ENCODE peak calls at places on chromosomes 12 and 14, in five cellular contexts. One of them, this sample, is unnamed.

GRCh38 chr12:65859519-65859918 is 35.2 kb downstream of the HMGA2 start:
- DNase-seq in NCI-H460: no peak
- DNase-seq in GM19239: no peak
- DNase-seq in HFFc6: no peak
- DNase-seq in lower leg skin: no peak
- DNase-seq in this sample: no peak

GRCh38 chr12:115450017-115450416 is 766.0 kb upstream of the TBX3 start:
- DNase-seq in lower leg skin: no peak
- DNase-seq in NCI-H460: no peak
- DNase-seq in HFFc6: no peak
- DNase-seq in GM19239: no peak
- DNase-seq in this sample: no peak

GRCh38 chr12:51846911-51847829 is 1.3 kb downstream of the FIGNL2 start:
- DNase-seq in NCI-H460: no peak
- DNase-seq in lower leg skin: no peak
- DNase-seq in GM19239: no peak
- DNase-seq in HFFc6: no peak
- DNase-seq in this sample: no peak

GRCh38 chr12:120761581-120761980 is 36.0 kb downstream of the ACADS start:
- DNase-seq in HFFc6: peak; percentile 16
- DNase-seq in NCI-H460: no peak
- DNase-seq in lower leg skin: peak; percentile 41
- DNase-seq in GM19239: no peak
- DNase-seq in this sample: no peak

GRCh38 chr12:121894633-121895032 is 6.0 kb downstream of the PSMD9 start:
- DNase-seq in HFFc6: peak; percentile 10
- DNase-seq in lower leg skin: no peak
- DNase-seq in NCI-H460: no peak
- DNase-seq in GM19239: no peak
- DNase-seq in this sample: no peak

GRCh38 chr14:67112344-67112743 is 76.9 kb upstream of the GARIN2 start:
- DNase-seq in NCI-H460: no peak
- DNase-seq in lower leg skin: no peak
- DNase-seq in HFFc6: no peak
- DNase-seq in GM19239: no peak
- DNase-seq in this sample: no peak

GRCh38 chr12:68557011-68557715 is 53.5 kb upstream of the RAP1B start:
- DNase-seq in HFFc6: peak; percentile 86
- DNase-seq in NCI-H460: no peak
- DNase-seq in lower leg skin: no peak
- DNase-seq in GM19239: no peak
- DNase-seq in this sample: no peak

GRCh38 chr12:89863332-89863938 is 154.8 kb upstream of the ATP2B1 start:
- DNase-seq in lower leg skin: no peak
- DNase-seq in GM19239: peak; percentile 6
- DNase-seq in HFFc6: no peak
- DNase-seq in NCI-H460: no peak
- DNase-seq in this sample: no peak

GRCh38 chr12:1099158-1099557 is 108.1 kb downstream of the ERC1 start:
- DNase-seq in HFFc6: no peak
- DNase-seq in NCI-H460: no peak
- DNase-seq in GM19239: peak; percentile 17
- DNase-seq in lower leg skin: no peak
- DNase-seq in this sample: no peak

GRCh38 chr12:56884421-56884820 is 49.8 kb downstream of the SDR9C7 start:
- DNase-seq in GM19239: no peak
- DNase-seq in HFFc6: peak; percentile 22
- DNase-seq in lower leg skin: no peak
- DNase-seq in NCI-H460: peak; percentile 38
- DNase-seq in this sample: no peak